ENCODE peak calls at places on chromosomes 3 and 15, in ten cellular contexts. One of them, this sample, is unnamed.

GRCh38 chr15:72037321-72037720 is 80.6 kb downstream of the MYO9A start:
- DNase-seq in upper lobe of left lung: no peak
- DNase-seq in sigmoid colon: no peak
- DNase-seq in ovary: no peak
- DNase-seq in A549: no peak
- DNase-seq in K562: no peak
- DNase-seq in H1: no peak
- DNase-seq in SK-N-SH: no peak
- DNase-seq in suprapubic skin: no peak
- DNase-seq in transverse colon: no peak
- DNase-seq in this sample: no peak

GRCh38 chr3:112676659-112677234 is 35.8 kb upstream of the CCDC80 start:
- DNase-seq in ovary: peak; percentile 43
- DNase-seq in suprapubic skin: peak; percentile 76
- DNase-seq in SK-N-SH: no peak
- DNase-seq in H1: no peak
- DNase-seq in K562: peak; percentile 12
- DNase-seq in A549: peak; percentile 74
- DNase-seq in sigmoid colon: peak; percentile 77
- DNase-seq in upper lobe of left lung: peak; percentile 74
- DNase-seq in transverse colon: peak; percentile 56
- DNase-seq in this sample: peak; percentile 45

GRCh38 chr15:32132850-32133249 is 102.5 kb downstream of the CHRNA7 start:
- DNase-seq in sigmoid colon: no peak
- DNase-seq in suprapubic skin: no peak
- DNase-seq in H1: no peak
- DNase-seq in transverse colon: no peak
- DNase-seq in A549: no peak
- DNase-seq in ovary: no peak
- DNase-seq in upper lobe of left lung: no peak
- DNase-seq in SK-N-SH: no peak
- DNase-seq in K562: no peak
- DNase-seq in this sample: no peak

GRCh38 chr3:70072180-70072579 is 72.6 kb downstream of the SAMMSON start:
- DNase-seq in SK-N-SH: no peak
- DNase-seq in sigmoid colon: no peak
- DNase-seq in A549: no peak
- DNase-seq in transverse colon: no peak
- DNase-seq in suprapubic skin: no peak
- DNase-seq in upper lobe of left lung: no peak
- DNase-seq in ovary: no peak
- DNase-seq in K562: no peak
- DNase-seq in H1: no peak
- DNase-seq in this sample: no peak

GRCh38 chr15:66847565-66847991 is 145.5 kb downstream of the SMAD6 start:
- DNase-seq in SK-N-SH: no peak
- DNase-seq in suprapubic skin: no peak
- DNase-seq in A549: no peak
- DNase-seq in K562: no peak
- DNase-seq in sigmoid colon: no peak
- DNase-seq in transverse colon: peak; percentile 3
- DNase-seq in H1: no peak
- DNase-seq in ovary: no peak
- DNase-seq in upper lobe of left lung: peak; percentile 18
- DNase-seq in this sample: no peak

GRCh38 chr3:134743006-134743405 is 52.1 kb upstream of the EPHB1 start:
- DNase-seq in upper lobe of left lung: no peak
- DNase-seq in suprapubic skin: no peak
- DNase-seq in transverse colon: no peak
- DNase-seq in ovary: no peak
- DNase-seq in A549: no peak
- DNase-seq in K562: no peak
- DNase-seq in SK-N-SH: no peak
- DNase-seq in H1: no peak
- DNase-seq in sigmoid colon: no peak
- DNase-seq in this sample: peak; percentile 1

GRCh38 chr3:64074895-64075679 is 51.8 kb upstream of the PSMD6 start:
- DNase-seq in K562: no peak
- DNase-seq in A549: no peak
- DNase-seq in SK-N-SH: no peak
- DNase-seq in upper lobe of left lung: no peak
- DNase-seq in suprapubic skin: no peak
- DNase-seq in H1: no peak
- DNase-seq in sigmoid colon: no peak
- DNase-seq in ovary: no peak
- DNase-seq in transverse colon: no peak
- DNase-seq in this sample: no peak

GRCh38 chr3:52678265-52678927 is 7.3 kb downstream of the PBRM1 start:
- DNase-seq in SK-N-SH: no peak
- DNase-seq in ovary: no peak
- DNase-seq in sigmoid colon: no peak
- DNase-seq in A549: no peak
- DNase-seq in transverse colon: no peak
- DNase-seq in H1: no peak
- DNase-seq in suprapubic skin: no peak
- DNase-seq in K562: no peak
- DNase-seq in upper lobe of left lung: no peak
- DNase-seq in this sample: no peak

GRCh38 chr15:84821501-84822021 is 4.4 kb downstream of the ALPK3 start:
- DNase-seq in H1: no peak
- DNase-seq in ovary: peak; percentile 57
- DNase-seq in SK-N-SH: no peak
- DNase-seq in transverse colon: no peak
- DNase-seq in suprapubic skin: peak; percentile 41
- DNase-seq in sigmoid colon: no peak
- DNase-seq in K562: peak; percentile 43
- DNase-seq in upper lobe of left lung: no peak
- DNase-seq in A549: no peak
- DNase-seq in this sample: no peak

GRCh38 chr3:57048728-57049127 is 11.7 kb upstream of the SPATA12 start:
- DNase-seq in transverse colon: no peak
- DNase-seq in K562: no peak
- DNase-seq in sigmoid colon: no peak
- DNase-seq in A549: no peak
- DNase-seq in SK-N-SH: no peak
- DNase-seq in H1: no peak
- DNase-seq in upper lobe of left lung: no peak
- DNase-seq in ovary: no peak
- DNase-seq in suprapubic skin: no peak
- DNase-seq in this sample: no peak

GRCh38 chr3:98513736-98514135 is 9.0 kb downstream of the CLDND1 start:
- DNase-seq in transverse colon: no peak
- DNase-seq in SK-N-SH: no peak
- DNase-seq in H1: no peak
- DNase-seq in ovary: no peak
- DNase-seq in sigmoid colon: no peak
- DNase-seq in suprapubic skin: no peak
- DNase-seq in A549: no peak
- DNase-seq in K562: no peak
- DNase-seq in upper lobe of left lung: no peak
- DNase-seq in this sample: no peak

GRCh38 chr3:98518816-98519215 is 3.9 kb downstream of the CLDND1 start:
- DNase-seq in SK-N-SH: no peak
- DNase-seq in A549: no peak
- DNase-seq in sigmoid colon: no peak
- DNase-seq in suprapubic skin: no peak
- DNase-seq in ovary: no peak
- DNase-seq in H1: no peak
- DNase-seq in upper lobe of left lung: no peak
- DNase-seq in K562: no peak
- DNase-seq in transverse colon: no peak
- DNase-seq in this sample: no peak

GRCh38 chr3:98513136-98513535 is 9.6 kb downstream of the CLDND1 start:
- DNase-seq in sigmoid colon: no peak
- DNase-seq in ovary: no peak
- DNase-seq in upper lobe of left lung: no peak
- DNase-seq in A549: no peak
- DNase-seq in SK-N-SH: no peak
- DNase-seq in K562: no peak
- DNase-seq in suprapubic skin: no peak
- DNase-seq in transverse colon: no peak
- DNase-seq in H1: no peak
- DNase-seq in this sample: no peak

GRCh38 chr3:98512576-98512975 is 10.1 kb downstream of the CLDND1 start:
- DNase-seq in A549: no peak
- DNase-seq in upper lobe of left lung: no peak
- DNase-seq in suprapubic skin: no peak
- DNase-seq in transverse colon: no peak
- DNase-seq in SK-N-SH: no peak
- DNase-seq in sigmoid colon: no peak
- DNase-seq in ovary: no peak
- DNase-seq in H1: no peak
- DNase-seq in K562: no peak
- DNase-seq in this sample: no peak

GRCh38 chr3:98514948-98515347 is 7.8 kb downstream of the CLDND1 start:
- DNase-seq in transverse colon: no peak
- DNase-seq in A549: no peak
- DNase-seq in suprapubic skin: no peak
- DNase-seq in H1: no peak
- DNase-seq in SK-N-SH: no peak
- DNase-seq in K562: no peak
- DNase-seq in sigmoid colon: no peak
- DNase-seq in ovary: no peak
- DNase-seq in upper lobe of left lung: no peak
- DNase-seq in this sample: no peak
- H3K4me1 ChIP-seq in transverse colon: no peaks in the 10 kb centered on the region
- H3K4me1 ChIP-seq in A549: peaks cover 6% of the 10 kb centered on the region
- H3K4me1 ChIP-seq in suprapubic skin: peaks cover 11% of the 10 kb centered on the region
- H3K4me1 ChIP-seq in H1: no peaks in the 10 kb centered on the region
- H3K4me1 ChIP-seq in SK-N-SH: no peaks in the 10 kb centered on the region
- H3K4me1 ChIP-seq in K562: no peaks in the 10 kb centered on the region
- H3K4me1 ChIP-seq in sigmoid colon: peaks cover 5% of the 10 kb centered on the region
- H3K4me1 ChIP-seq in ovary: peaks cover 2% of the 10 kb centered on the region
- H3K4me1 ChIP-seq in upper lobe of left lung: peaks cover 4% of the 10 kb centered on the region
- H3K4me1 ChIP-seq in this sample: peaks cover 18% of the 10 kb centered on the region

DNA sequence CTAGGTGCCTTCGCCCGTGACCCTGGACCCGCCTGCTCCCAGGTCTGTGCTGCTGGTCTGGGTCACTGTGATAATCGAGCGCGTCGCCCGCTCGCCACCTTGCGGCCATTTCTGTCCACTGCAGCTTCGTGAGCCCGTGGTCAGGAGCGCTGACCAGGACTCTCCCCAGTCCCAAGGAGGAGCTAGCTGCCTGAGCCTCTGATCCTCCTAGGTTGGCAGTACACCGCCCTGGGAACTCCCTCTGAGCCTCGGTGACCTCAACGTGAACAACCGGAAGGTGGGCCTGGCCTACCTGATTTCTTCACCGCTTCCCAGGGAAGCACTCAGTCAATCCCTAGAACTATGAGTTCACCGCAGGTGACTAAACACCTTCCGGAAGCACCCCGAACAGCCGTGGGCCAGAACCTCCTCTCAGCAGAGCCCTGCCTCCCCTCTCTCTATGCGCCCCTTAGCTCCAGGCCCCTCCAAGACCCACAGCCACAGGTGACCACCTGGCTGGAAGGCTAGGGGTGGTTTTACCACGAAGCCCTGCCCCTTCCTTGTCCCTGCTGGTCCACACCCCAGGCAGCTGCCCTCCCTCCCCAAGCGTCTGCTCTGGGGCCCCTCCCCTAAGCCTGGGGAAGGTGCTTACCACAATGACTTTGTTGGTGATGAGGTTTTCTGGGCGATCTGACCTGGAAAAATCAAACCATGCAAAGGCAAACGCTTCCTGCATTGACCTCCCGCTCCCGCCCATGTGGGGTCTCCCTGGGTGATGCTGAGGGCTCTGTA is 9.7 kb downstream of the PLA2G4D start:
- DNase-seq in H1: peak; percentile 91
- DNase-seq in ovary: peak; percentile 32
- DNase-seq in upper lobe of left lung: peak; percentile 85
- DNase-seq in sigmoid colon: no peak
- DNase-seq in K562: peak; percentile 83
- DNase-seq in A549: peak; percentile 66
- DNase-seq in suprapubic skin: no peak
- DNase-seq in transverse colon: peak; percentile 80
- DNase-seq in SK-N-SH: peak; percentile 89
- DNase-seq in this sample: peak; percentile 61
- TF ChIP-seq EP300 in H1: no peak
- TF ChIP-seq EP300 in ovary: no peak
- TF ChIP-seq EP300 in upper lobe of left lung: no peak
- TF ChIP-seq EP300 in sigmoid colon: no peak
- TF ChIP-seq EP300 in K562: no peak
- TF ChIP-seq EP300 in A549: no peak
- TF ChIP-seq EP300 in suprapubic skin: no peak
- TF ChIP-seq EP300 in transverse colon: no peak
- TF ChIP-seq EP300 in SK-N-SH: no peak
- TF ChIP-seq EP300 in this sample: no peak

DNA sequence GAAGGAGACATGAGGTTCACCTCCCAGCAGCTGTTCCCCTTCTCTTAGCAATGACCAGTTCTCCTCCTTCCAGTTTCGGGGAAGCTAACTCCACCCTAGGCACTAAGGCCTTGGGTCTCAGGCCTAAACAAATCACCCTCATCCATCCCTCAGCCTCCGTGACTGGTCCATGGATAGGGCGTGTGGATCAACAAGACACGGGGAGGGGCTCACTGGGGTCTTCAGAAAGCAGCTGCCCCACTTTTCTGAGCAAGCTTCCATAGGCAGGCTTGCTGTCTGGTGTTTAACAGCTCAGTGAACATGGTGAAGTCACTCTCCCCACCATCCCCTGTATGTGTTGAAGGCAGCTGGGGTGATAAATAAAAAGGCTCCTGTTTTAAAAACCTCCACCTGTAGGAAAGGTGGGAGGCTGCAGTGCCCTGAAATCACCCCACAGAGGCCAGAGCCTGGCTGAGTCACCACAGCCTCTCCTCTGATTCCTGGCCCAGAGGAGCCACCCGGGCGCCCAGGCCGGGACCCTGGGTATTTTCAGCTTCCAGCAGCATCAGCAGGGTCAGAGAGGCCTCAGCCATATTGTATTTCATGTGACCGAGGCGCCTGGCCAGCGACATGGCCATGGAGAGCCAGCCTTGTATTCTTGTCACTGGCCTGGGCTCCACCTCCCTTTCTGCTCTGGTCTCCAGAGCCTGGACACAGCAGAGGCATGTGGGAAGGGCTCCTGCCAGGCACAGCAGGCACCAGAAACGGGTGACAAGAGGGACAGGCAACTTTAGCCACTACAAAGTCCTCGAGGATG is 60.3 kb upstream of the HERC1 start:
- DNase-seq in suprapubic skin: no peak
- DNase-seq in K562: no peak
- DNase-seq in upper lobe of left lung: no peak
- DNase-seq in transverse colon: no peak
- DNase-seq in H1: no peak
- DNase-seq in ovary: no peak
- DNase-seq in sigmoid colon: no peak
- DNase-seq in A549: no peak
- DNase-seq in SK-N-SH: no peak
- DNase-seq in this sample: no peak
- H3K4me1 ChIP-seq in suprapubic skin: peaks cover 30% of the 10 kb centered on the region
- H3K4me1 ChIP-seq in K562: peaks cover 76% of the 10 kb centered on the region
- H3K4me1 ChIP-seq in upper lobe of left lung: peaks cover 59% of the 10 kb centered on the region
- H3K4me1 ChIP-seq in transverse colon: no peaks in the 10 kb centered on the region
- H3K4me1 ChIP-seq in H1: no peaks in the 10 kb centered on the region
- H3K4me1 ChIP-seq in ovary: peaks cover 12% of the 10 kb centered on the region
- H3K4me1 ChIP-seq in sigmoid colon: no peaks in the 10 kb centered on the region
- H3K4me1 ChIP-seq in A549: peaks cover 14% of the 10 kb centered on the region
- H3K4me1 ChIP-seq in SK-N-SH: no peaks in the 10 kb centered on the region
- H3K4me1 ChIP-seq in this sample: peaks cover 19% of the 10 kb centered on the region

DNA sequence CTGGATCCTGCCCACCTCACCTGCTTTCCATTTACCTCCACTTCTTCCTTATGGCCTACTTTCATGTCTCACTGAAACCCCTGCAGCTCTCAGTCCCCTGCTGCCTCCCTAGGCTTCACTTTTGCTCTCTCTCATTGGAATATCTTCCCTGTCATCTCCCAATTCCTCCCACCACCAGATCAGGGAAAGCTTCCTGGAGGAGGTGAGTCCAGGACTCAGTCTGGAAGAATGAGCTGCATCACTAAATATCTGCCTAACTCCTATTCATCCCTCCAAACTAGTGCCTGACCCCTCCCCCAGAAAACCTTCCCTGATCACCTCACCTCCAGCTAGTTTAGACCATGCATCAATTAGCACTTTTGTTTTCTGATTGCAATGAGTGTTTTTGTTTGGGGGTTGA is 37.1 kb downstream of the MRPL46 start:
- DNase-seq in transverse colon: no peak
- DNase-seq in suprapubic skin: no peak
- DNase-seq in ovary: no peak
- DNase-seq in H1: no peak
- DNase-seq in K562: no peak
- DNase-seq in SK-N-SH: no peak
- DNase-seq in upper lobe of left lung: no peak
- DNase-seq in A549: no peak
- DNase-seq in sigmoid colon: no peak
- DNase-seq in this sample: no peak
- TF ChIP-seq EP300 in transverse colon: no peak
- TF ChIP-seq EP300 in suprapubic skin: no peak
- TF ChIP-seq EP300 in ovary: no peak
- TF ChIP-seq EP300 in H1: no peak
- TF ChIP-seq EP300 in K562: no peak
- TF ChIP-seq EP300 in SK-N-SH: no peak
- TF ChIP-seq EP300 in upper lobe of left lung: no peak
- TF ChIP-seq EP300 in A549: no peak
- TF ChIP-seq EP300 in sigmoid colon: no peak
- TF ChIP-seq EP300 in this sample: no peak